ENCODE peak calls at places on chromosome 15, in four cellular contexts. D, G, R and U are unnamed samples.

GRCh38 chr15:40421246-40422157 is 15.9 kb downstream of the IVD start:
- DNase-seq in D (peak), G (peak), R (peak), U (peak)

GRCh38 chr15:96340611-96341464 is 10.3 kb downstream of the NR2F2 start:
- DNase-seq in D (peak), G (peak), R (no peak), U (no peak)

GRCh38 chr15:98515186-98515585 is 133.2 kb upstream of the IGF1R start:
- DNase-seq in D (no peak), G (no peak), R (no peak), U (no peak)

GRCh38 chr15:101370330-101371024 is 75.4 kb upstream of the SNRPA1 start:
- DNase-seq in D (no peak), G (no peak), R (no peak), U (no peak)

GRCh38 chr15:39591896-39592315 is 11.0 kb downstream of the THBS1 start:
- DNase-seq in D (no peak), G (no peak), R (no peak), U (no peak)

GRCh38 chr15:59918994-59919951 is 84.8 kb upstream of the FOXB1 start:
- DNase-seq in D (peak), G (peak), R (no peak), U (no peak)

GRCh38 chr15:51108933-51109550 is 14.3 kb upstream of the TNFAIP8L3 start:
- DNase-seq in D (no peak), G (no peak), R (no peak), U (no peak)

GRCh38 chr15:69939513-69940440 is 157.9 kb downstream of the TLE3 start:
- DNase-seq in D (no peak), G (no peak), R (no peak), U (no peak)

GRCh38 chr15:48358229-48358641 is 27.0 kb downstream of the DUT start:
- DNase-seq in D (peak), G (no peak), R (no peak), U (peak)

GRCh38 chr15:69673236-69673881 is 220.7 kb downstream of the RPLP1 start:
- DNase-seq in D (no peak), G (no peak), R (no peak), U (no peak)